ENCODE peak calls at places on chromosome 5, in nine cellular contexts. H is stimulated activated CD8-positive, alpha-beta memory T cell treated with anti-CD3 and anti-CD28 coated beads, Interleukin-2, amount 100 ng/mL, for 1 hour; R is stimulated activated CD4-positive, alpha-beta T cell treated with anti-CD3 and anti-CD28 coated beads, Interleukin-1b, Interleukin-23, amount 100 ng/mL, for 1 hour; X is epithelial cell of prostate; W is HEK293T; Y is GM23248; I is activated T-cell treated with anti-CD3 and anti-CD28 coated beads for 1 hour; D is HFFc6; U is NT2/D1. O is an unnamed sample.

GRCh38 chr5:112276996-112277395 is 142.1 kb downstream of the EPB41L4A start:
- DNase-seq in D (no peak), Y (no peak), X (no peak), U (no peak), R (no peak), H (no peak), I (no peak), W (no peak), O (no peak)

GRCh38 chr5:144309265-144309664 is 138.6 kb downstream of the KCTD16 start:
- DNase-seq in W (no peak), X (no peak), U (no peak), H (no peak), D (no peak), I (no peak), R (no peak), Y (no peak), O (no peak)

GRCh38 chr5:157271740-157272271 is 5.9 kb downstream of the CYFIP2 start:
- DNase-seq in H (peak), I (peak), X (no peak), R (no peak), Y (no peak), U (no peak), W (no peak), D (no peak), O (no peak)

GRCh38 chr5:174793076-174793475 is 68.7 kb downstream of the MSX2 start:
- DNase-seq in D (no peak), W (no peak), H (no peak), U (no peak), I (no peak), Y (no peak), X (no peak), R (no peak), O (no peak)

GRCh38 chr5:83551826-83552225 is 80.3 kb downstream of the VCAN start:
- DNase-seq in Y (peak), U (no peak), D (peak), I (no peak), H (no peak), X (no peak), W (no peak), R (no peak), O (peak)

GRCh38 chr5:137205237-137205636 is 293.9 kb downstream of the SPOCK1 start:
- DNase-seq in W (no peak), H (no peak), I (no peak), Y (peak), R (no peak), X (peak), U (no peak), D (no peak), O (no peak)

GRCh38 chr5:35233121-35233520 is 2.8 kb upstream of the PRLR start:
- DNase-seq in U (no peak), D (no peak), W (no peak), R (no peak), Y (no peak), I (no peak), H (no peak), X (no peak), O (no peak)

GRCh38 chr5:35656721-35657120 is 39.1 kb downstream of the SPEF2 start:
- DNase-seq in X (no peak), U (peak), Y (peak), I (no peak), H (no peak), D (peak), W (no peak), R (no peak), O (no peak)

GRCh38 chr5:78649816-78650561 is 1.4 kb upstream of the LHFPL2 start:
- DNase-seq in R (no peak), W (no peak), D (peak), H (no peak), X (no peak), U (no peak), I (no peak), Y (peak), O (peak)

GRCh38 chr5:90548069-90548593 is 10.5 kb upstream of the ADGRV1 start:
- DNase-seq in H (no peak), X (peak), U (no peak), W (peak), I (no peak), Y (no peak), R (no peak), D (peak), O (no peak)

GRCh38 chr5:3615217-3615616 is 19.6 kb downstream of the IRX1 start:
- DNase-seq in H (no peak), D (no peak), R (no peak), Y (peak), I (no peak), W (no peak), X (no peak), U (no peak), O (no peak)

GRCh38 chr5:44983006-44983405 is 174.3 kb downstream of the MRPS30 start:
- DNase-seq in W (no peak), H (no peak), X (no peak), I (no peak), R (no peak), U (no peak), D (no peak), Y (no peak), O (peak)

GRCh38 chr5:5356765-5357164 is 65.7 kb upstream of the ICE1 start:
- DNase-seq in I (no peak), U (no peak), H (no peak), R (no peak), X (no peak), W (no peak), Y (no peak), D (no peak), O (no peak)